ENCODE peak calls at places on chromosome 6, in six cellular contexts. O, Q, T, K, A and H are unnamed samples.
A peak's percentile ranks its signal among the peaks of the same experiment; 100 is the strongest.

GRCh38 chr6:38681850-38682249 is 21.1 kb downstream of the GLO1 start:
- DNase-seq in O (no peak), Q (no peak), K (no peak), T (no peak), A (no peak), H (no peak)

GRCh38 chr6:27753668-27754407 is 158.4 kb downstream of the OR2B2 start:
- DNase-seq in Q (peak; percentile 54), K (peak; percentile 69), A (peak; percentile 16), T (peak; percentile 73), O (peak; percentile 67), H (peak; percentile 88)

GRCh38 chr6:3776881-3777507 is 25.5 kb upstream of the PXDC1 start:
- DNase-seq in A (no peak), K (peak; percentile 14), O (no peak), Q (no peak), T (no peak), H (no peak)

GRCh38 chr6:22764521-22764920 is 195.2 kb downstream of the HDGFL1 start:
- DNase-seq in T (no peak), Q (no peak), A (no peak), O (no peak), K (no peak), H (no peak)

GRCh38 chr6:116986819-116987218 is 109.8 kb downstream of the RFX6 start:
- DNase-seq in A (no peak), Q (no peak), K (no peak), O (no peak), T (no peak), H (no peak)

GRCh38 chr6:56490994-56491393 is 151.7 kb downstream of the DST start:
- DNase-seq in O (no peak), A (no peak), K (no peak), Q (no peak), T (no peak), H (no peak)

GRCh38 chr6:43496370-43497128 is 13.6 kb downstream of the LRRC73 start:
- DNase-seq in O (no peak), K (no peak), T (no peak), Q (no peak), A (no peak), H (peak; percentile 37)

GRCh38 chr6:27890351-27891299 is 21.6 kb downstream of the OR2B2 start:
- DNase-seq in K (peak; percentile 55), O (no peak), A (peak; percentile 89), Q (no peak), T (no peak), H (peak; percentile 82)

GRCh38 chr6:3644613-3645012 is 106.9 kb downstream of the PXDC1 start:
- DNase-seq in Q (no peak), T (no peak), K (no peak), O (no peak), A (no peak), H (no peak)

GRCh38 chr6:10837009-10837691 is 1.2 kb downstream of the MAK start:
- DNase-seq in O (no peak), T (peak; percentile 40), Q (peak; percentile 30), K (peak; percentile 46), A (no peak), H (peak; percentile 6)

GRCh38 chr6:31529329-31530150 is 778 bp downstream of the MCCD1 start:
- DNase-seq in A (no peak), Q (no peak), K (no peak), O (no peak), T (no peak), H (no peak)

GRCh38 chr6:166465671-166466087 is 82.9 kb upstream of the MPC1 start:
- DNase-seq in T (no peak), A (peak; percentile 9), K (no peak), O (no peak), Q (no peak), H (no peak)
- TF ChIP-seq CTCF in T (no peak), A (peak; percentile 28), K (no peak), O (no peak), Q (no peak), H (no peak)

DNA sequence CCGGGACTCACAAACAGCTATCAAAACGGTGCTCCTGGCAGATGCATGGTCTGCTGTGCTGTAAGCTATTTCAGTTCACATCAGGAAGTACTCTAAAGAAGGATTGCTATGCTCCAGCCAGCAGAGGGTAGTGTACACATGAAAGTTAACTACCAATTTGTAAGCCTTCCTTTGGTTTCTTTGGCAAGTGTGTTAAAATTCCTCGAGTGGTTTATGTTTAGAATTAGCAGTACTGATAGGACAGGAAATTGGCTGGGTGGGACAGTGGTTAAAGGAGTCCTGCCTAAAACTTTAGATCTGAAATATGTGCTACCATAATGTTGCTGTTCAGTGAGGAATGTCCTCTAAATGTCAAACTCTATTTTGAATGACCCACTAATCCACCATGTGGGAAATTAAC is 47.4 kb downstream of the TRMT11 start:
- DNase-seq in T (no peak), Q (no peak), K (peak; percentile 10), A (peak; percentile 87), O (no peak), H (peak; percentile 5)
- TF ChIP-seq CTCF in T (peak; percentile 34), Q (peak; percentile 58), K (peak; percentile 25), A (peak; percentile 74), O (no peak), H (no peak)

GRCh38 chr6:125123468-125124249 is 29.9 kb upstream of the TPD52L1 start:
- DNase-seq in A (no peak), Q (no peak), K (no peak), T (no peak), O (no peak), H (no peak)

GRCh38 chr6:125121894-125122293 is 31.7 kb upstream of the TPD52L1 start:
- DNase-seq in Q (no peak), A (no peak), T (no peak), K (no peak), O (no peak), H (no peak)

GRCh38 chr6:125120054-125120590 is 33.5 kb upstream of the TPD52L1 start:
- DNase-seq in T (no peak), Q (no peak), A (no peak), O (no peak), K (no peak), H (no peak)

GRCh38 chr6:125123051-125123450 is 30.5 kb upstream of the TPD52L1 start:
- DNase-seq in O (no peak), K (no peak), A (no peak), Q (no peak), T (no peak), H (no peak)

GRCh38 chr6:125124250-125124777 is 29.3 kb upstream of the TPD52L1 start:
- DNase-seq in K (no peak), O (no peak), Q (no peak), A (no peak), T (no peak), H (no peak)
- TF ChIP-seq CTCF in K (no peak), O (no peak), Q (no peak), A (no peak), T (no peak), H (no peak)

GRCh38 chr6:41786451-41787218 is 859 bp upstream of the TOMM6 start:
- DNase-seq in O (peak; percentile 85), K (peak; percentile 93), Q (peak; percentile 87), A (no peak), T (peak; percentile 92), H (peak; percentile 89)
- TF ChIP-seq CTCF in O (peak; percentile 70), K (peak; percentile 75), Q (peak; percentile 85), A (peak; percentile 44), T (peak; percentile 74), H (peak; percentile 60)

DNA sequence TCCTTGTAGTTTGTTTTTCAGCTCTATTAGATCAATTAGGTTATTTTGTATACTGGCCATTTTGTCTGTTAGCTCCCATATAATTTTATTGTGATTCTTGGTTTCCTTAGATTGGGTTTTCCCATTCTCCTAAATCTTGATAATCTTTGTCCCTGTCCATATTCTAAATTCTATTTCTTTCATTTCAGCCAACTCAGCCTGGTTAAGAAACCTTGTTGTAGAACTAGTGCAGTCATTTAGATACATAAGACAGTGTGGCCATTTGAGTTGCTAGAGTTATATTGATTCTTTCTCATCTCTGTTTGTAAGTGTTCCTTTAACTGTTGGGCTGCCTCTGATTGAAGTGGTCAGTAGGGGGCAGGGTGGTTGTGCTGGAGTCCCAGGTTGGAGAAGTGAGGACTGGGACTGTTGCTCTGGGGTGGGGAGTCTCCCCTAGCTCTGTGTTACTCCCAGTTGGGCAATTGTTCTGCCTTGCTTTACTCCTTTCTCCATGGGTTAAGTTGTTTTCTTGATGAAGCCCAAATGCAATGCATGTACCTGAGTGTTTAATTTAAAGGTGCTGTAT is 98.8 kb upstream of the NRN1 start:
- DNase-seq in T (no peak), O (no peak), K (peak; percentile 43), A (no peak), Q (no peak), H (peak; percentile 9)
- TF ChIP-seq CTCF in T (no peak), O (no peak), K (peak; percentile 47), A (no peak), Q (no peak), H (no peak)

DNA sequence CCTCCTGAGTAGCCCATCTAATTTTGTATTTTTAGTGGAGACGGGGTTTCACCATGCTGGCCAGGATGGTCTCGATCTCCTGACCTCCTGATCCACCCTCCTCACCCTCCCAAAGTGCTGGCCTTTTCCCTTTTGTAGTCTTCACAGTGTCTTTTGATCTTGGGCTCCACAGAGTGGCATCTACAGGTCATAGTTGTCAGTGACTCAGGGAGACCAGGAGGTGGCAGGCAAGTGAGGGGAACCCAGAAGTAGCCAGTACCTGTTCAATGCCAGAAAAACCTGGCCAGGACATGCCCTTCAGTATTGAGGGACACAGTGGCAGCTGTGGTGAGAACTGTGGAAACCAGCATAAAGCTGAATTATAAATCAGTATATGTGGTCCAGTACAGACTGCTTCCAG is 19.6 kb downstream of the RPP21 start:
- DNase-seq in O (no peak), T (no peak), Q (no peak), K (no peak), A (no peak), H (no peak)
- TF ChIP-seq CTCF in O (no peak), T (no peak), Q (peak; percentile 17), K (no peak), A (peak; percentile 7), H (no peak)

DNA sequence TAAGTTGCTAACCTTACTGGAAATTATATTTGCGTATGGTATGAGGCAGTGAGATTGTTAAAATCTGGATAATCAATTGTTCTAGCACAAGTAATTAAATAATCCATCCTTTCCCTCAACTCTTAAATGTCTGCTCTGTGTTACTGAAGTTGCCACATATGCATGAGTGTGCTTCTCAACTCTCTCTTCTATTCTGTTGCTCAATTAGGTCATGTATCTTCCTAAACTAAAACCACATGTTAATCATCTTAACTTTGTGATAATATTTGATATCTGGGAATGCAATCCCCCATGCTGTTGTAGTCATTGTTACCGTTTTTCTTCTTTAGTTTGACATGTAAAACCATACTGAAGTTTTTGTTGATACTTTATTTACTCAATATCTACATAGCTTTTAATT is 63.5 kb upstream of the STMND1 start:
- DNase-seq in O (no peak), T (no peak), K (no peak), Q (no peak), A (no peak), H (no peak)
- TF ChIP-seq CTCF in O (no peak), T (no peak), K (no peak), Q (no peak), A (no peak), H (no peak)